ENCODE peak calls at places on chromosomes 13 and 19, in nine cellular contexts. A, Y, R, G, E, B, D, P and H are unnamed samples.

GRCh38 chr19:22144394-22144793 is 52.4 kb downstream of the ZNF676 start:
- DNase-seq in A (peak; percentile 26), Y (peak; percentile 4), R (no peak), G (no peak), E (peak; percentile 24), B (peak; percentile 10), D (no peak), P (peak; percentile 61), H (peak; percentile 27)

GRCh38 chr19:5526691-5527090 is 41.1 kb downstream of the TINCR start:
- DNase-seq in A (no peak), Y (no peak), R (no peak), G (no peak), E (no peak), B (no peak), D (no peak), P (no peak), H (no peak)

GRCh38 chr13:112486386-112487126 is 101.4 kb downstream of the TUBGCP3 start:
- DNase-seq in A (peak; percentile 5), Y (no peak), R (no peak), G (no peak), E (no peak), B (peak; percentile 35), D (no peak), P (no peak), H (peak; percentile 4)

GRCh38 chr13:80132741-80133601 is 208.0 kb downstream of the SPRY2 start:
- DNase-seq in A (peak; percentile 78), Y (peak; percentile 38), R (peak; percentile 36), G (peak; percentile 45), E (peak; percentile 71), B (peak; percentile 62), D (no peak), P (no peak), H (peak; percentile 31)

GRCh38 chr13:35953537-35954206 is 177.5 kb downstream of the DCLK1 start:
- DNase-seq in A (peak; percentile 88), Y (peak; percentile 74), R (peak; percentile 12), G (peak; percentile 76), E (peak; percentile 84), B (peak; percentile 94), D (no peak), P (peak; percentile 28), H (peak; percentile 86)

GRCh38 chr19:5880604-5881078 is 10.3 kb upstream of the FUT5 start:
- DNase-seq in A (peak; percentile 72), Y (no peak), R (no peak), G (no peak), E (peak; percentile 57), B (peak; percentile 74), D (no peak), P (no peak), H (no peak)

GRCh38 chr13:21458457-21458815 is 667 bp downstream of the ZDHHC20 start:
- DNase-seq in A (no peak), Y (peak; percentile 65), R (peak; percentile 54), G (peak; percentile 57), E (no peak), B (no peak), D (no peak), P (peak; percentile 63), H (peak; percentile 62)

GRCh38 chr19:56222901-56223300 is 20.8 kb downstream of the ZSCAN5C start:
- DNase-seq in A (no peak), Y (no peak), R (no peak), G (no peak), E (no peak), B (no peak), D (no peak), P (no peak), H (no peak)

GRCh38 chr19:34994643-34995471 is 5.3 kb upstream of the GRAMD1A start:
- DNase-seq in A (no peak), Y (no peak), R (peak; percentile 54), G (peak; percentile 69), E (no peak), B (no peak), D (no peak), P (no peak), H (no peak)

GRCh38 chr13:75558130-75558840 is 8.7 kb downstream of the UCHL3 start:
- DNase-seq in A (no peak), Y (peak; percentile 23), R (no peak), G (no peak), E (no peak), B (no peak), D (no peak), P (no peak), H (no peak)

GRCh38 chr13:85508683-85509329 is 290.4 kb downstream of the SLITRK6 start:
- DNase-seq in A (peak; percentile 45), Y (no peak), R (no peak), G (no peak), E (peak; percentile 29), B (no peak), D (no peak), P (no peak), H (no peak)
- TF ChIP-seq CTCF in A (no peak), Y (no peak), R (no peak), G (no peak), E (no peak), B (no peak), D (no peak), P (no peak), H (no peak)

GRCh38 chr13:20370815-20371421 is 138.8 kb upstream of the GJB6 start:
- DNase-seq in A (no peak), Y (no peak), R (peak; percentile 75), G (peak; percentile 98), E (no peak), B (no peak), D (peak; percentile 11), P (no peak), H (no peak)
- H3K4me1 ChIP-seq in A (no peaks in the 10 kb centered on the region), Y (no peaks in the 10 kb centered on the region), R (peaks cover 35% of the 10 kb centered on the region), G (peaks cover 28% of the 10 kb centered on the region), E (no peaks in the 10 kb centered on the region), B (no peaks in the 10 kb centered on the region), D (peaks cover 25% of the 10 kb centered on the region), P (no peaks in the 10 kb centered on the region), H (no peaks in the 10 kb centered on the region)

GRCh38 chr13:81224502-81224833 is 883.5 kb upstream of the SPRY2 start:
- DNase-seq in A (no peak), Y (no peak), R (no peak), G (no peak), E (no peak), B (no peak), D (no peak), P (no peak), H (no peak)

GRCh38 chr13:81223784-81224501 is 883.0 kb upstream of the SPRY2 start:
- DNase-seq in A (no peak), Y (no peak), R (no peak), G (no peak), E (no peak), B (no peak), D (no peak), P (no peak), H (no peak)
- H2AFZ ChIP-seq in A (no peak overlapping the region), Y (no peak overlapping the region), R (no peak overlapping the region), G (no peak overlapping the region), E (no peak overlapping the region), B (no peak overlapping the region), D (no peak overlapping the region), P (no peak overlapping the region), H (peak overlapping the region; percentile 40)

GRCh38 chr13:20185657-20186056 is 7.1 kb downstream of the GJB2 start:
- DNase-seq in A (no peak), Y (no peak), R (no peak), G (no peak), E (no peak), B (no peak), D (no peak), P (no peak), H (no peak)
- TF ChIP-seq CTCF in A (no peak), Y (no peak), R (no peak), G (no peak), E (no peak), B (no peak), D (no peak), P (no peak), H (no peak)

DNA sequence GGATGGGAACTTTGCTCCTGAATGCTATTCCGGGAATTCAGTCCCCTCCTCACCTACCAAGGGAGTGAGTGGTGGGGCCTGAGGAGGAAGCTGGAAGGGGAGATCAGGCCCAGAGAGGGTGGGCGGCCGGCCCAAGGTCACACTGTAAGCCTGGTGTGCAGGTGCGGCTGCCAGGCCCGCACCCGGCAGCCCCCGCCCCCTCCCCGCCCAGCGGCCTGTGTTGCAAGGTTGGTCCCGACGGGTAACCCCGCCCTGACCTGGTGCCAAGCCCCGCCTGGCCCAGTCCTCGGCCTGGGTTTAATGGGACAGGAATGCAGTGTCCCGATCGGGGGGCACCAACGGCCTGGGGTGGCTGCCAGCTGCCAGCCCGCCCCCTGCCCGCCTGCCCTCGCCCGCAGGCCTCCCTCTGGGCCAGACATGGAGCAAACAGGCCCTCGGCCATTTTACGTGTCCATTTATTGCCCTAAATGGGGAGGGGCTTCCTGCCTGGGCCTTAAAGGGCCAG is 5.5 kb downstream of the ZBTB7A start:
- DNase-seq in A (no peak), Y (no peak), R (peak; percentile 79), G (peak; percentile 51), E (no peak), B (no peak), D (no peak), P (peak; percentile 46), H (no peak)
- H3K4me1 ChIP-seq in A (peaks cover 52% of the 10 kb centered on the region), Y (peaks cover 10% of the 10 kb centered on the region), R (peaks cover 63% of the 10 kb centered on the region), G (peaks cover 42% of the 10 kb centered on the region), E (peaks cover 44% of the 10 kb centered on the region), B (peaks cover 45% of the 10 kb centered on the region), D (peaks cover 62% of the 10 kb centered on the region), P (peaks cover 46% of the 10 kb centered on the region), H (peaks cover 6% of the 10 kb centered on the region)

GRCh38 chr13:34019870-34020269 is 201.9 kb downstream of the RFC3 start:
- DNase-seq in A (peak; percentile 21), Y (no peak), R (no peak), G (no peak), E (no peak), B (no peak), D (no peak), P (no peak), H (no peak)
- H2AFZ ChIP-seq in A (no peak overlapping the region), Y (no peak overlapping the region), R (no peak overlapping the region), G (no peak overlapping the region), E (no peak overlapping the region), B (no peak overlapping the region), D (no peak overlapping the region), P (no peak overlapping the region), H (no peak overlapping the region)

GRCh38 chr13:49517461-49517860 is 21.7 kb downstream of the PHF11 start:
- DNase-seq in A (no peak), Y (no peak), R (no peak), G (no peak), E (no peak), B (no peak), D (no peak), P (peak; percentile 27), H (peak; percentile 56)
- TF ChIP-seq CTCF in A (peak; percentile 43), Y (peak; percentile 47), R (no peak), G (peak; percentile 45), E (peak; percentile 44), B (peak; percentile 38), D (no peak), P (peak; percentile 77), H (peak; percentile 63)

DNA sequence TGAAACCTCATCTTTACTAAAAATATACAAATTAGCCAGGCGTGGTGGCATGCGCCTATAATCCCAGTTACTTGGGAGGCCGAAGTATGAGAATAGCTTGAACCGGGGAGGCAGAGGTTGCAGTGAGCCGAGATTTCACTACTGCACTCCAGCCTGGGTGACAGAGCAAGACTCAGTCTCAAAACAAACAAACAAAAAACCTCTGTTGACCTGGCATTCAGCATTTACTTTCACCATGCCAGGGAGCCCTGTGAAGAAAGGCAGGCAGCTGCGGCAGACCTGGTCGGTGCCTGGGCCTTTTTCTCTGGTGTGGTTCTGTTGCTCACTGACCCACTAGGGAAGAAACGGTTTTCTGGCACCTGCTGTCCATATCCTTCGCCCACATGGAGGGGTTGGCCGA is 49.8 kb downstream of the DNM2 start:
- DNase-seq in A (no peak), Y (no peak), R (no peak), G (no peak), E (no peak), B (no peak), D (no peak), P (no peak), H (no peak)
- H3K4me1 ChIP-seq in A (peaks cover 14% of the 10 kb centered on the region), Y (peaks cover 36% of the 10 kb centered on the region), R (peaks cover 30% of the 10 kb centered on the region), G (peaks cover 11% of the 10 kb centered on the region), E (peaks cover 9% of the 10 kb centered on the region), B (peaks cover 16% of the 10 kb centered on the region), D (peaks cover 11% of the 10 kb centered on the region), P (peaks cover 13% of the 10 kb centered on the region), H (no peaks in the 10 kb centered on the region)